ENCODE peak calls at places on chromosomes 7 and 10, in six cellular contexts. One of them, this sample, is unnamed.

GRCh38 chr7:24301703-24302102 is 17.7 kb downstream of the NPY start:
- DNase-seq in psoas muscle: no peak
- DNase-seq in choroid plexus epithelial cell: no peak
- DNase-seq in transverse colon: no peak
- DNase-seq in foreskin fibroblast: no peak
- DNase-seq in ovary: no peak
- DNase-seq in this sample: no peak

GRCh38 chr7:157139142-157140117 is 704 bp downstream of the UBE3C start:
- DNase-seq in transverse colon: peak; percentile 64
- DNase-seq in ovary: peak; percentile 45
- DNase-seq in choroid plexus epithelial cell: peak; percentile 26
- DNase-seq in psoas muscle: peak; percentile 61
- DNase-seq in foreskin fibroblast: peak; percentile 30
- DNase-seq in this sample: peak; percentile 66

GRCh38 chr10:73917566-73918305 is 6.8 kb downstream of the PLAU start:
- DNase-seq in foreskin fibroblast: no peak
- DNase-seq in psoas muscle: no peak
- DNase-seq in choroid plexus epithelial cell: no peak
- DNase-seq in ovary: no peak
- DNase-seq in transverse colon: no peak
- DNase-seq in this sample: no peak

GRCh38 chr10:20623561-20623960 is 273.6 kb downstream of the NEBL start:
- DNase-seq in transverse colon: no peak
- DNase-seq in psoas muscle: no peak
- DNase-seq in ovary: no peak
- DNase-seq in foreskin fibroblast: no peak
- DNase-seq in choroid plexus epithelial cell: no peak
- DNase-seq in this sample: no peak

GRCh38 chr10:29712108-29712507 is 77.3 kb upstream of the SVIL start:
- DNase-seq in transverse colon: no peak
- DNase-seq in ovary: no peak
- DNase-seq in foreskin fibroblast: no peak
- DNase-seq in psoas muscle: no peak
- DNase-seq in choroid plexus epithelial cell: peak; percentile 73
- DNase-seq in this sample: no peak

GRCh38 chr10:24168258-24169170 is 40.4 kb upstream of the KIAA1217 start:
- DNase-seq in choroid plexus epithelial cell: peak; percentile 30
- DNase-seq in psoas muscle: no peak
- DNase-seq in ovary: no peak
- DNase-seq in foreskin fibroblast: no peak
- DNase-seq in transverse colon: no peak
- DNase-seq in this sample: no peak

GRCh38 chr10:88952647-88953111 is at the start of gene ACTA2:
- DNase-seq in psoas muscle: no peak
- DNase-seq in choroid plexus epithelial cell: peak; percentile 36
- DNase-seq in foreskin fibroblast: peak; percentile 52
- DNase-seq in ovary: peak; percentile 64
- DNase-seq in transverse colon: peak; percentile 55
- DNase-seq in this sample: no peak

GRCh38 chr10:22681783-22682183 is 32.6 kb downstream of the PIP4K2A start:
- DNase-seq in foreskin fibroblast: peak; percentile 69
- DNase-seq in psoas muscle: no peak
- DNase-seq in transverse colon: no peak
- DNase-seq in ovary: no peak
- DNase-seq in choroid plexus epithelial cell: peak; percentile 77
- DNase-seq in this sample: peak; percentile 75

GRCh38 chr10:642186-642890 is 47.1 kb downstream of the DIP2C start:
- DNase-seq in ovary: no peak
- DNase-seq in foreskin fibroblast: no peak
- DNase-seq in choroid plexus epithelial cell: no peak
- DNase-seq in psoas muscle: no peak
- DNase-seq in transverse colon: peak; percentile 84
- DNase-seq in this sample: no peak

GRCh38 chr10:121681171-121681752 is 83.0 kb upstream of the FGFR2 start:
- DNase-seq in transverse colon: no peak
- DNase-seq in psoas muscle: no peak
- DNase-seq in foreskin fibroblast: no peak
- DNase-seq in choroid plexus epithelial cell: no peak
- DNase-seq in ovary: no peak
- DNase-seq in this sample: no peak

GRCh38 chr7:10998984-10999757 is 25.5 kb downstream of the PHF14 start:
- DNase-seq in choroid plexus epithelial cell: peak; percentile 21
- DNase-seq in psoas muscle: no peak
- DNase-seq in transverse colon: no peak
- DNase-seq in foreskin fibroblast: no peak
- DNase-seq in ovary: no peak
- DNase-seq in this sample: no peak

GRCh38 chr10:35425596-35425995 is 89.3 kb downstream of the CCNY start:
- DNase-seq in psoas muscle: no peak
- DNase-seq in ovary: no peak
- DNase-seq in foreskin fibroblast: peak; percentile 38
- DNase-seq in transverse colon: no peak
- DNase-seq in choroid plexus epithelial cell: peak; percentile 50
- DNase-seq in this sample: no peak

DNA sequence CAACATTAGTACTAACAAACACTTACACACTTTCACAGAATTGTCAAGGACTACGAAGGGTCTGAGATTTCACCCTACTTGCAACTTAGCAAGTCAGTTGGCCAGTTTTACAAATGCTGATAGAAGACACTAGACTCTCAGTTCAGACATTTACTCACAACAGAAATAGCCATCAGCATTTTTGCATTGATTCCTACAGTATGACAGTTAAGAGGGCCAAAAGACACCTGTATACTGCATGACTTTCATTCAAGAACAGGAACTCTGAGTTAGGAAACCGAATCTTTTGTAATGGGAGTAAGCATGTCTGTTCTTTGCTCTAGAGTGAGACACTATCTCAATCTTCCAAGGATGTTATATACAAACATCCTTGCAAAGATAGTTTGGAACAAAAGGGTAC is 40.9 kb downstream of the FAM204A start:
- DNase-seq in choroid plexus epithelial cell: no peak
- DNase-seq in foreskin fibroblast: no peak
- DNase-seq in psoas muscle: no peak
- DNase-seq in ovary: no peak
- DNase-seq in transverse colon: no peak
- DNase-seq in this sample: no peak
- TF ChIP-seq CTCF in choroid plexus epithelial cell: no peak
- TF ChIP-seq CTCF in foreskin fibroblast: no peak
- TF ChIP-seq CTCF in psoas muscle: no peak
- TF ChIP-seq CTCF in ovary: no peak
- TF ChIP-seq CTCF in transverse colon: no peak
- TF ChIP-seq CTCF in this sample: no peak

GRCh38 chr7:142425281-142425680 is 167.4 kb upstream of the PRSS58 start:
- DNase-seq in choroid plexus epithelial cell: no peak
- DNase-seq in psoas muscle: no peak
- DNase-seq in ovary: no peak
- DNase-seq in foreskin fibroblast: no peak
- DNase-seq in transverse colon: no peak
- DNase-seq in this sample: no peak

GRCh38 chr7:142414915-142415314 is 157.1 kb upstream of the PRSS58 start:
- DNase-seq in psoas muscle: no peak
- DNase-seq in foreskin fibroblast: no peak
- DNase-seq in choroid plexus epithelial cell: no peak
- DNase-seq in transverse colon: no peak
- DNase-seq in ovary: no peak
- DNase-seq in this sample: no peak

GRCh38 chr7:142418316-142418715 is 160.5 kb upstream of the PRSS58 start:
- DNase-seq in psoas muscle: no peak
- DNase-seq in choroid plexus epithelial cell: no peak
- DNase-seq in foreskin fibroblast: no peak
- DNase-seq in transverse colon: no peak
- DNase-seq in ovary: no peak
- DNase-seq in this sample: no peak

DNA sequence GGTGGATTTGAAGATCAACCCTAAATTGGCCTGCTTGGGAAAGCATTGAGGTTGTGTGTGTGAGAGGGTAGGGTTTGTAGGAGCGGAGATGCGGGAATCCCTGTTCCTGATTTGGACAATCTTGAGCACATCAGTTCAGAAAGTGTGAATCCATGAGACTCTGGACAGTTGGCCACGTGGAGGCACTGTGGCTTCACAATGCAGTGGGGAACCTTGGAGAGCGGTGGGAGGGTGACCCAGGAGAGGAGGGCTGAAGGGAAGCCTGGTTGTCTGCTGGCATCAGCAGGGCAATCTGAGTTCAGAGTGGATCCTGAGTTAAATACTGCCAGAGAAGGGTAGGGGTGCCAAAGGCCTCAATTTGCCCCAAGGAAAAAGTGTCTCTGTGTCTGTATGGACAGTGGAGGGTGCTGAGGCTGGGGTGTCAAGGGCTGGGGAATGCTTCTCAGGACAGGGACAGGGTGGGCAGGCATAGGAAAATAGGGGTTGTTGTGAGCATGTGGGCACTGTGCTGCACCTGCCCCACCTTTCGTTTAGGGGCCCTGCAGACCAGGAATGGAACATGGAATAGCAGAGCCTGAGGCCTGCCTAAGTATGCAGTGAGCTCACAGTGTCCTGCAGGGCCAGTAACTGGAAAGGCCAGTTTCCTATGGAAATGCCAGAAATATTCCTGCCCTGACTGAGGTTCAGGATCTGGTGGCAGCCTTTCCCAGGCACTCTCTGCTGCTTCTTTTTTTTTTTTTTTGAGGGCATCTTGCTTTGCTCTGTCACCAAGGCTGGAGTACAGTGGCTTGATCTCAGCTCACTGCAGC is 162.9 kb upstream of the PRSS58 start:
- DNase-seq in ovary: no peak
- DNase-seq in choroid plexus epithelial cell: peak; percentile 65
- DNase-seq in foreskin fibroblast: peak; percentile 37
- DNase-seq in transverse colon: peak; percentile 13
- DNase-seq in psoas muscle: no peak
- DNase-seq in this sample: peak; percentile 13
- TF ChIP-seq CTCF in ovary: no peak
- TF ChIP-seq CTCF in choroid plexus epithelial cell: peak; percentile 77
- TF ChIP-seq CTCF in foreskin fibroblast: peak; percentile 66
- TF ChIP-seq CTCF in transverse colon: no peak
- TF ChIP-seq CTCF in psoas muscle: peak; percentile 32
- TF ChIP-seq CTCF in this sample: no peak

GRCh38 chr7:130084037-130084875 is 13.9 kb downstream of the KLHDC10 start:
- DNase-seq in choroid plexus epithelial cell: peak; percentile 43
- DNase-seq in transverse colon: no peak
- DNase-seq in ovary: no peak
- DNase-seq in foreskin fibroblast: no peak
- DNase-seq in psoas muscle: peak; percentile 27
- DNase-seq in this sample: no peak
- TF ChIP-seq CTCF in choroid plexus epithelial cell: peak; percentile 64
- TF ChIP-seq CTCF in transverse colon: peak; percentile 33
- TF ChIP-seq CTCF in ovary: no peak
- TF ChIP-seq CTCF in foreskin fibroblast: peak; percentile 16
- TF ChIP-seq CTCF in psoas muscle: peak; percentile 36
- TF ChIP-seq CTCF in this sample: peak; percentile 73

GRCh38 chr7:136870799-136871487 is 2.5 kb downstream of the CHRM2 start:
- DNase-seq in ovary: no peak
- DNase-seq in psoas muscle: peak; percentile 11
- DNase-seq in transverse colon: no peak
- DNase-seq in foreskin fibroblast: no peak
- DNase-seq in choroid plexus epithelial cell: no peak
- DNase-seq in this sample: no peak

GRCh38 chr7:136877509-136877908 is 9.1 kb downstream of the CHRM2 start:
- DNase-seq in foreskin fibroblast: no peak
- DNase-seq in transverse colon: no peak
- DNase-seq in choroid plexus epithelial cell: no peak
- DNase-seq in ovary: no peak
- DNase-seq in psoas muscle: no peak
- DNase-seq in this sample: no peak

GRCh38 chr7:136869991-136870798 is 1.7 kb downstream of the CHRM2 start:
- DNase-seq in psoas muscle: no peak
- DNase-seq in ovary: no peak
- DNase-seq in choroid plexus epithelial cell: no peak
- DNase-seq in transverse colon: no peak
- DNase-seq in foreskin fibroblast: peak; percentile 27
- DNase-seq in this sample: no peak

GRCh38 chr7:136877990-136878389 is 9.5 kb downstream of the CHRM2 start:
- DNase-seq in choroid plexus epithelial cell: no peak
- DNase-seq in psoas muscle: no peak
- DNase-seq in transverse colon: no peak
- DNase-seq in ovary: no peak
- DNase-seq in foreskin fibroblast: no peak
- DNase-seq in this sample: no peak

GRCh38 chr7:136874393-136875032 is 6.1 kb downstream of the CHRM2 start:
- DNase-seq in choroid plexus epithelial cell: peak; percentile 51
- DNase-seq in ovary: no peak
- DNase-seq in psoas muscle: no peak
- DNase-seq in transverse colon: no peak
- DNase-seq in foreskin fibroblast: no peak
- DNase-seq in this sample: no peak
- TF ChIP-seq CTCF in choroid plexus epithelial cell: peak; percentile 70
- TF ChIP-seq CTCF in ovary: no peak
- TF ChIP-seq CTCF in psoas muscle: no peak
- TF ChIP-seq CTCF in transverse colon: peak; percentile 14
- TF ChIP-seq CTCF in foreskin fibroblast: peak; percentile 36
- TF ChIP-seq CTCF in this sample: no peak